ENCODE peak calls at places on chromosomes 16 and 17, in five cellular contexts. G, Z, U, B and Y are unnamed samples.
A peak's percentile ranks its signal among the peaks of the same experiment; 100 is the strongest.

GRCh38 chr16:873243-873661 is 72.7 kb upstream of the GNG13 start:
- DNase-seq in Z (no peak), B (no peak), G (no peak), U (no peak), Y (no peak)

GRCh38 chr17:227581-228222 is 46.3 kb upstream of the DOC2B start:
- DNase-seq in B (no peak), G (no peak), Z (no peak), U (no peak), Y (no peak)

GRCh38 chr16:87042551-87043272 is 274.5 kb downstream of the C16orf95 start:
- DNase-seq in Z (no peak), U (no peak), B (no peak), G (no peak), Y (no peak)

GRCh38 chr16:18039931-18040330 is 296.6 kb downstream of the NPIPA8 start:
- DNase-seq in U (no peak), Z (no peak), G (no peak), B (no peak), Y (no peak)

GRCh38 chr16:29816694-29817441 is 916 bp downstream of the PAGR1 start:
- DNase-seq in Z (no peak), G (peak; percentile 62), B (peak; percentile 60), U (no peak), Y (peak; percentile 90)

GRCh38 chr17:12928736-12929135 is 89.1 kb downstream of the ELAC2 start:
- DNase-seq in B (peak; percentile 11), U (peak; percentile 1), G (peak; percentile 33), Z (no peak), Y (no peak)

GRCh38 chr16:31456988-31457360 is 2.3 kb upstream of the ARMC5 start:
- DNase-seq in B (no peak), G (no peak), U (no peak), Z (no peak), Y (no peak)

GRCh38 chr17:258045-258734 is 76.7 kb upstream of the DOC2B start:
- DNase-seq in Z (no peak), G (no peak), U (no peak), B (no peak), Y (no peak)

GRCh38 chr17:4711671-4712111 is 1.3 kb downstream of the ARRB2 start:
- DNase-seq in G (no peak), Z (peak; percentile 74), B (no peak), U (no peak), Y (peak; percentile 20)

GRCh38 chr16:29809850-29810698 is 1.9 kb upstream of the PRRT2 start:
- DNase-seq in Z (no peak), G (peak; percentile 52), U (no peak), B (no peak), Y (no peak)

GRCh38 chr17:77892469-77893143 is 65.9 kb upstream of the TNRC6C start:
- DNase-seq in G (peak; percentile 82), B (no peak), Z (no peak), U (no peak), Y (no peak)

GRCh38 chr17:78795241-78795640 is 13.2 kb upstream of the CYTH1 start:
- DNase-seq in G (no peak), U (no peak), B (no peak), Z (no peak), Y (no peak)

GRCh38 chr16:17835118-17835949 is 364.6 kb upstream of the XYLT1 start:
- DNase-seq in G (no peak), Z (no peak), U (no peak), B (peak; percentile 55), Y (peak; percentile 48)

GRCh38 chr17:46166692-46167249 is 26.5 kb downstream of the KANSL1 start:
- DNase-seq in G (no peak), B (no peak), U (no peak), Z (no peak), Y (no peak)

GRCh38 chr16:28063047-28063521 is 430 bp downstream of the GSG1L start:
- DNase-seq in B (peak; percentile 29), G (peak; percentile 63), Z (no peak), U (no peak), Y (no peak)

GRCh38 chr17:7590743-7591142 is 849 bp upstream of the SOX15 start:
- DNase-seq in U (no peak), B (peak; percentile 36), Z (no peak), G (peak; percentile 92), Y (peak; percentile 81)

GRCh38 chr17:77666881-77667395 is 291.6 kb upstream of the TNRC6C start:
- DNase-seq in G (no peak), Z (no peak), B (no peak), U (no peak), Y (no peak)

GRCh38 chr16:86632206-86632605 is 53.9 kb downstream of the FOXL1 start:
- DNase-seq in U (no peak), Z (no peak), G (no peak), B (no peak), Y (no peak)

GRCh38 chr16:21698169-21699032 is 34.6 kb downstream of the OTOA start:
- DNase-seq in G (no peak), U (no peak), B (no peak), Z (no peak), Y (no peak)

GRCh38 chr17:50585346-50585745 is 24.8 kb downstream of the CACNA1G start:
- DNase-seq in U (no peak), G (no peak), Z (no peak), B (no peak), Y (no peak)

GRCh38 chr16:57998484-57998883 is 2.0 kb downstream of the ZNF319 start:
- DNase-seq in Z (no peak), U (no peak), G (no peak), B (peak; percentile 49), Y (no peak)

GRCh38 chr17:297758-298157 is 54.8 kb downstream of the RPH3AL start:
- DNase-seq in B (no peak), Z (no peak), U (no peak), G (no peak), Y (no peak)

GRCh38 chr17:61411114-61411943 is 11.7 kb downstream of the TBX2 start:
- DNase-seq in B (peak; percentile 58), G (peak; percentile 87), U (no peak), Z (no peak), Y (peak; percentile 95)

GRCh38 chr17:75345514-75346167 is 56.4 kb upstream of the SLC25A19 start:
- DNase-seq in U (no peak), Z (no peak), G (peak; percentile 26), B (no peak), Y (no peak)

GRCh38 chr16:14302399-14303181 is 231.5 kb downstream of the MRTFB start:
- DNase-seq in G (peak; percentile 79), Z (no peak), U (no peak), B (no peak), Y (peak; percentile 52)

GRCh38 chr17:57881143-57881542 is 31.3 kb upstream of the MRPS23 start:
- DNase-seq in B (peak; percentile 95), Z (no peak), G (no peak), U (no peak), Y (peak; percentile 67)